ENCODE peak calls at places on chromosomes 13 and 19, in six cellular contexts. One of them, this sample, is unnamed. For H3K36me3, the result is how much of the 10 kb centered on the place peaks cover.

GRCh38 chr13:33797622-33798021 is 20.3 kb upstream of the RFC3 start:
- DNase-seq in transverse colon: no peak
- DNase-seq in upper lobe of left lung: no peak
- DNase-seq in tibial nerve: no peak
- DNase-seq in ovary: no peak
- DNase-seq in SK-N-SH: no peak
- DNase-seq in this sample: no peak

GRCh38 chr13:62626771-62627170 is 1211.1 kb upstream of the PCDH20 start:
- DNase-seq in transverse colon: no peak
- DNase-seq in upper lobe of left lung: no peak
- DNase-seq in tibial nerve: no peak
- DNase-seq in ovary: no peak
- DNase-seq in SK-N-SH: no peak
- DNase-seq in this sample: no peak

GRCh38 chr19:5077209-5077515 is 108.2 kb downstream of the KDM4B start:
- DNase-seq in transverse colon: no peak
- DNase-seq in upper lobe of left lung: peak
- DNase-seq in tibial nerve: no peak
- DNase-seq in ovary: no peak
- DNase-seq in SK-N-SH: no peak
- DNase-seq in this sample: no peak

GRCh38 chr13:30718661-30719520 is 16.5 kb upstream of the ALOX5AP start:
- DNase-seq in transverse colon: no peak
- DNase-seq in upper lobe of left lung: no peak
- DNase-seq in tibial nerve: no peak
- DNase-seq in ovary: no peak
- DNase-seq in SK-N-SH: no peak
- DNase-seq in this sample: no peak

GRCh38 chr19:32191921-32192320 is 153.5 kb upstream of the ZNF507 start:
- DNase-seq in transverse colon: no peak
- DNase-seq in upper lobe of left lung: no peak
- DNase-seq in tibial nerve: no peak
- DNase-seq in ovary: no peak
- DNase-seq in SK-N-SH: no peak
- DNase-seq in this sample: peak

GRCh38 chr13:109941951-109942350 is 155.6 kb upstream of the IRS2 start:
- DNase-seq in transverse colon: no peak
- DNase-seq in upper lobe of left lung: no peak
- DNase-seq in tibial nerve: no peak
- DNase-seq in ovary: no peak
- DNase-seq in SK-N-SH: no peak
- DNase-seq in this sample: no peak

GRCh38 chr13:76023644-76024043 is 387.5 kb downstream of the LMO7 start:
- DNase-seq in transverse colon: no peak
- DNase-seq in upper lobe of left lung: no peak
- DNase-seq in tibial nerve: no peak
- DNase-seq in ovary: no peak
- DNase-seq in SK-N-SH: no peak
- DNase-seq in this sample: no peak

GRCh38 chr19:5396963-5397362 is 56.4 kb upstream of the PTPRS start:
- DNase-seq in transverse colon: no peak
- DNase-seq in upper lobe of left lung: no peak
- DNase-seq in tibial nerve: no peak
- DNase-seq in ovary: no peak
- DNase-seq in SK-N-SH: no peak
- DNase-seq in this sample: no peak

GRCh38 chr19:33777753-33778088 is 18.9 kb upstream of the KCTD15 start:
- DNase-seq in transverse colon: no peak
- DNase-seq in upper lobe of left lung: no peak
- DNase-seq in tibial nerve: no peak
- DNase-seq in ovary: no peak
- DNase-seq in SK-N-SH: no peak
- DNase-seq in this sample: no peak

GRCh38 chr13:32846020-32846451 is 170.2 kb upstream of the KL start:
- DNase-seq in transverse colon: no peak
- DNase-seq in upper lobe of left lung: peak
- DNase-seq in tibial nerve: no peak
- DNase-seq in ovary: no peak
- DNase-seq in SK-N-SH: no peak
- DNase-seq in this sample: peak

GRCh38 chr19:38664503-38665211 is 17.2 kb downstream of the ACTN4 start:
- DNase-seq in transverse colon: no peak
- DNase-seq in upper lobe of left lung: no peak
- DNase-seq in tibial nerve: no peak
- DNase-seq in ovary: no peak
- DNase-seq in SK-N-SH: no peak
- DNase-seq in this sample: no peak

GRCh38 chr19:51398096-51398704 is 7.8 kb upstream of the C19orf84 start:
- DNase-seq in transverse colon: no peak
- DNase-seq in upper lobe of left lung: no peak
- DNase-seq in tibial nerve: no peak
- DNase-seq in ovary: no peak
- DNase-seq in SK-N-SH: peak
- DNase-seq in this sample: no peak

GRCh38 chr13:57633141-57633949 is 1.8 kb downstream of the PCDH17 start:
- DNase-seq in transverse colon: peak
- DNase-seq in upper lobe of left lung: peak
- DNase-seq in tibial nerve: no peak
- DNase-seq in ovary: peak
- DNase-seq in SK-N-SH: peak
- DNase-seq in this sample: peak

GRCh38 chr13:100526299-100527030 is 62.1 kb downstream of the GGACT start:
- DNase-seq in transverse colon: no peak
- DNase-seq in upper lobe of left lung: no peak
- DNase-seq in tibial nerve: no peak
- DNase-seq in ovary: no peak
- DNase-seq in SK-N-SH: no peak
- DNase-seq in this sample: no peak

GRCh38 chr19:48123907-48124675 is 13.5 kb upstream of the PLA2G4C start:
- DNase-seq in transverse colon: no peak
- DNase-seq in upper lobe of left lung: no peak
- DNase-seq in tibial nerve: no peak
- DNase-seq in ovary: no peak
- DNase-seq in SK-N-SH: no peak
- DNase-seq in this sample: no peak

GRCh38 chr13:40910324-40911050 is 108.6 kb downstream of the ELF1 start:
- DNase-seq in transverse colon: no peak
- DNase-seq in upper lobe of left lung: no peak
- DNase-seq in tibial nerve: no peak
- DNase-seq in ovary: no peak
- DNase-seq in SK-N-SH: no peak
- DNase-seq in this sample: no peak

GRCh38 chr19:6249296-6249695 is 30.5 kb downstream of the MLLT1 start:
- DNase-seq in transverse colon: no peak
- DNase-seq in upper lobe of left lung: no peak
- DNase-seq in tibial nerve: no peak
- DNase-seq in ovary: no peak
- DNase-seq in SK-N-SH: no peak
- DNase-seq in this sample: no peak

GRCh38 chr13:28991764-28992163 is 171.6 kb downstream of the MTUS2 start:
- DNase-seq in transverse colon: no peak
- DNase-seq in upper lobe of left lung: no peak
- DNase-seq in tibial nerve: no peak
- DNase-seq in ovary: no peak
- DNase-seq in SK-N-SH: no peak
- DNase-seq in this sample: no peak

GRCh38 chr13:31209172-31209818 is 9.5 kb downstream of the B3GLCT start:
- DNase-seq in transverse colon: peak
- DNase-seq in upper lobe of left lung: no peak
- DNase-seq in tibial nerve: no peak
- DNase-seq in ovary: peak
- DNase-seq in SK-N-SH: peak
- DNase-seq in this sample: peak

GRCh38 chr19:17052439-17052838 is 22.8 kb downstream of the HAUS8 start:
- DNase-seq in transverse colon: peak
- DNase-seq in upper lobe of left lung: no peak
- DNase-seq in tibial nerve: no peak
- DNase-seq in ovary: peak
- DNase-seq in SK-N-SH: peak
- DNase-seq in this sample: no peak

GRCh38 chr13:110642291-110642981 is 27.1 kb downstream of the NAXD start:
- DNase-seq in transverse colon: no peak
- DNase-seq in upper lobe of left lung: peak
- DNase-seq in tibial nerve: no peak
- DNase-seq in ovary: no peak
- DNase-seq in SK-N-SH: no peak
- DNase-seq in this sample: no peak

GRCh38 chr19:54168174-54168917 is 4.6 kb downstream of the TMC4 start:
- DNase-seq in transverse colon: peak
- DNase-seq in upper lobe of left lung: peak
- DNase-seq in tibial nerve: peak
- DNase-seq in ovary: peak
- DNase-seq in SK-N-SH: peak
- DNase-seq in this sample: peak

GRCh38 chr13:43227721-43228120 is 204.3 kb downstream of the DNAJC15 start:
- DNase-seq in transverse colon: no peak
- DNase-seq in upper lobe of left lung: no peak
- DNase-seq in tibial nerve: no peak
- DNase-seq in ovary: no peak
- DNase-seq in SK-N-SH: no peak
- DNase-seq in this sample: peak

GRCh38 chr19:31444931-31445330 is 95.7 kb upstream of the TSHZ3 start:
- DNase-seq in transverse colon: no peak
- DNase-seq in upper lobe of left lung: no peak
- DNase-seq in tibial nerve: no peak
- DNase-seq in ovary: no peak
- DNase-seq in SK-N-SH: no peak
- DNase-seq in this sample: peak

GRCh38 chr19:37869766-37870340 is 36.5 kb downstream of the WDR87 start:
- DNase-seq in transverse colon: no peak
- DNase-seq in upper lobe of left lung: no peak
- DNase-seq in tibial nerve: no peak
- DNase-seq in ovary: no peak
- DNase-seq in SK-N-SH: no peak
- DNase-seq in this sample: no peak

GRCh38 chr13:29801102-29801501 is 49.3 kb downstream of the UBL3 start:
- DNase-seq in transverse colon: no peak
- DNase-seq in upper lobe of left lung: no peak
- DNase-seq in tibial nerve: no peak
- DNase-seq in ovary: no peak
- DNase-seq in SK-N-SH: no peak
- DNase-seq in this sample: no peak

GRCh38 chr19:652467-653389 is 10.3 kb downstream of the RNF126 start:
- DNase-seq in transverse colon: no peak
- DNase-seq in upper lobe of left lung: peak
- DNase-seq in tibial nerve: no peak
- DNase-seq in ovary: no peak
- DNase-seq in SK-N-SH: no peak
- DNase-seq in this sample: no peak
- H3K36me3 ChIP-seq in transverse colon: under half
- H3K36me3 ChIP-seq in upper lobe of left lung: under half
- H3K36me3 ChIP-seq in tibial nerve: under half
- H3K36me3 ChIP-seq in ovary: under half
- H3K36me3 ChIP-seq in SK-N-SH: under half
- H3K36me3 ChIP-seq in this sample: half or more

GRCh38 chr13:67367385-67367784 is 137.2 kb upstream of the PCDH9 start:
- DNase-seq in transverse colon: no peak
- DNase-seq in upper lobe of left lung: no peak
- DNase-seq in tibial nerve: no peak
- DNase-seq in ovary: no peak
- DNase-seq in SK-N-SH: no peak
- DNase-seq in this sample: no peak
- TF ChIP-seq EP300 in transverse colon: no peak
- TF ChIP-seq EP300 in upper lobe of left lung: no peak
- TF ChIP-seq EP300 in tibial nerve: no peak
- TF ChIP-seq EP300 in ovary: no peak
- TF ChIP-seq EP300 in SK-N-SH: no peak
- TF ChIP-seq EP300 in this sample: no peak

GRCh38 chr13:112852808-112853207 is 116.2 kb upstream of the MCF2L start:
- DNase-seq in transverse colon: no peak
- DNase-seq in upper lobe of left lung: no peak
- DNase-seq in tibial nerve: no peak
- DNase-seq in ovary: no peak
- DNase-seq in SK-N-SH: no peak
- DNase-seq in this sample: no peak

GRCh38 chr13:112857914-112858490 is 111.0 kb upstream of the MCF2L start:
- DNase-seq in transverse colon: no peak
- DNase-seq in upper lobe of left lung: no peak
- DNase-seq in tibial nerve: no peak
- DNase-seq in ovary: no peak
- DNase-seq in SK-N-SH: no peak
- DNase-seq in this sample: no peak

GRCh38 chr13:112854321-112854720 is 114.7 kb upstream of the MCF2L start:
- DNase-seq in transverse colon: no peak
- DNase-seq in upper lobe of left lung: no peak
- DNase-seq in tibial nerve: peak
- DNase-seq in ovary: no peak
- DNase-seq in SK-N-SH: no peak
- DNase-seq in this sample: no peak

GRCh38 chr13:112859128-112859816 is 109.7 kb upstream of the MCF2L start:
- DNase-seq in transverse colon: no peak
- DNase-seq in upper lobe of left lung: no peak
- DNase-seq in tibial nerve: no peak
- DNase-seq in ovary: no peak
- DNase-seq in SK-N-SH: no peak
- DNase-seq in this sample: no peak

GRCh38 chr13:112855859-112856258 is 113.2 kb upstream of the MCF2L start:
- DNase-seq in transverse colon: no peak
- DNase-seq in upper lobe of left lung: no peak
- DNase-seq in tibial nerve: no peak
- DNase-seq in ovary: no peak
- DNase-seq in SK-N-SH: no peak
- DNase-seq in this sample: no peak
- H3K36me3 ChIP-seq in transverse colon: under half
- H3K36me3 ChIP-seq in upper lobe of left lung: half or more
- H3K36me3 ChIP-seq in tibial nerve: under half
- H3K36me3 ChIP-seq in ovary: under half
- H3K36me3 ChIP-seq in SK-N-SH: under half
- H3K36me3 ChIP-seq in this sample: half or more

DNA sequence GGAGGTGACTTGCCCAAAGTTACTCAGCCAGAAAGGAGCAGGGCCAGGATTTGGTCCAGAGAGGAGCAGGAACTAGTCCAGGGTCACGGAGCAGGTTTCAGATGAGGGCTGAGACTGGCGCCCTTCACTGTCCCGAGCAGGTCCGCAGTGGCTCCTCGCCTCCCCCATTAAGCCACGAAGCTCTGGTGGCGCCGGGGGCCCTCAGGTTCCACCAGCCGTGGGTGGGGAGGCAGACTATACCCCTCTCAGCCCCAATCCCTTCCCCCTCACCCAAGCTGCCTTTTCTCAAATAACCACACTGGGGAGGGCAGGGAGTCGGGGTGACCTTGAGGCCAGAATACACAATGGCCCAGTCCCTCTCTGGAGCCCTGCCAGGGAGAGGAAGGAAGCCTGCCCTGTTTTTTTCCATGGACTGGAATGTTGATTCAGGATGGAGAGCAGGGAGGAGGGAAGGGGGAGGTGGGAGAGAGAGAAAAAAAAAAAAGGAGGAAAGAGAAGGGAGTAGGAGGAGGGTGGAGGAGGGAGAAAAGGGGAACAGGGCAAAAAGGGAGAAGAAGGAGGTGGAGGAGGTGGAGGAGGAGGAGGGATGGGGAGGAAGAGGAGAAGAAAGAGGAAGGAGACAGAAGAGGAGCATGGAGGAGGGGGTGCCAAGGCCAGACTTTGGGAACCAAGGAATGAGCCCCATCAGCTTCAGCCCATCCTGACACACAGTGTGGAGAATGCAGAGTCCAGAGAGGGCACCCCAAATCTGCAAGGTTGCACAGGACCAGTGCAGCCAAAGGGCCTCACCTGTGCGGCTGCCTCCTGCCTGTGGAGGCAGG is 19.7 kb downstream of the CEACAM16 start:
- DNase-seq in transverse colon: peak
- DNase-seq in upper lobe of left lung: peak
- DNase-seq in tibial nerve: no peak
- DNase-seq in ovary: peak
- DNase-seq in SK-N-SH: no peak
- DNase-seq in this sample: no peak
- TF ChIP-seq EP300 in transverse colon: no peak
- TF ChIP-seq EP300 in upper lobe of left lung: peak
- TF ChIP-seq EP300 in tibial nerve: no peak
- TF ChIP-seq EP300 in ovary: no peak
- TF ChIP-seq EP300 in SK-N-SH: no peak
- TF ChIP-seq EP300 in this sample: no peak